ENCODE peak calls at places on chromosomes 2 and 18, in eight cellular contexts. One of them, this sample, is unnamed.

GRCh38 chr18:2715990-2716389 is 60.5 kb downstream of the SMCHD1 start:
- DNase-seq in DMS79 treated with DMSO at 0.1 percent for 48 hours: no peak
- DNase-seq in HFF-Myc: no peak
- DNase-seq in A172: no peak
- DNase-seq in RPMI7951: no peak
- DNase-seq in OCI-LY7: no peak
- DNase-seq in ACHN: no peak
- DNase-seq in NCI-H774: no peak
- DNase-seq in this sample: no peak

GRCh38 chr2:202950592-202950991 is 38.5 kb downstream of the CARF start:
- DNase-seq in DMS79 treated with DMSO at 0.1 percent for 48 hours: no peak
- DNase-seq in HFF-Myc: no peak
- DNase-seq in A172: no peak
- DNase-seq in RPMI7951: no peak
- DNase-seq in OCI-LY7: peak; percentile 13
- DNase-seq in ACHN: no peak
- DNase-seq in NCI-H774: no peak
- DNase-seq in this sample: peak; percentile 43

GRCh38 chr2:96800061-96800761 is 15.9 kb upstream of the CNNM3 start:
- DNase-seq in DMS79 treated with DMSO at 0.1 percent for 48 hours: no peak
- DNase-seq in HFF-Myc: no peak
- DNase-seq in A172: no peak
- DNase-seq in RPMI7951: no peak
- DNase-seq in OCI-LY7: no peak
- DNase-seq in ACHN: no peak
- DNase-seq in NCI-H774: no peak
- DNase-seq in this sample: no peak

GRCh38 chr2:230877737-230878598 is 13.2 kb downstream of the ITM2C start:
- DNase-seq in DMS79 treated with DMSO at 0.1 percent for 48 hours: no peak
- DNase-seq in HFF-Myc: no peak
- DNase-seq in A172: no peak
- DNase-seq in RPMI7951: no peak
- DNase-seq in OCI-LY7: no peak
- DNase-seq in ACHN: no peak
- DNase-seq in NCI-H774: no peak
- DNase-seq in this sample: no peak

GRCh38 chr18:59419386-59419785 is 60.3 kb upstream of the LMAN1 start:
- DNase-seq in DMS79 treated with DMSO at 0.1 percent for 48 hours: no peak
- DNase-seq in HFF-Myc: no peak
- DNase-seq in A172: no peak
- DNase-seq in RPMI7951: no peak
- DNase-seq in OCI-LY7: no peak
- DNase-seq in ACHN: no peak
- DNase-seq in NCI-H774: peak; percentile 30
- DNase-seq in this sample: no peak

GRCh38 chr2:85911836-85912692 is 23.3 kb upstream of the ST3GAL5 start:
- DNase-seq in DMS79 treated with DMSO at 0.1 percent for 48 hours: peak; percentile 50
- DNase-seq in HFF-Myc: no peak
- DNase-seq in A172: peak; percentile 83
- DNase-seq in RPMI7951: peak; percentile 94
- DNase-seq in OCI-LY7: no peak
- DNase-seq in ACHN: no peak
- DNase-seq in NCI-H774: no peak
- DNase-seq in this sample: no peak

GRCh38 chr18:8367217-8367988 is 241.8 kb upstream of the RAB12 start:
- DNase-seq in DMS79 treated with DMSO at 0.1 percent for 48 hours: peak; percentile 63
- DNase-seq in HFF-Myc: no peak
- DNase-seq in A172: no peak
- DNase-seq in RPMI7951: no peak
- DNase-seq in OCI-LY7: no peak
- DNase-seq in ACHN: peak; percentile 57
- DNase-seq in NCI-H774: peak; percentile 77
- DNase-seq in this sample: no peak

GRCh38 chr2:3637692-3638455 is 20.1 kb upstream of the ALLC start:
- DNase-seq in DMS79 treated with DMSO at 0.1 percent for 48 hours: no peak
- DNase-seq in HFF-Myc: no peak
- DNase-seq in A172: no peak
- DNase-seq in RPMI7951: no peak
- DNase-seq in OCI-LY7: no peak
- DNase-seq in ACHN: no peak
- DNase-seq in NCI-H774: no peak
- DNase-seq in this sample: no peak

GRCh38 chr18:48019557-48019956 is 89.1 kb upstream of the SMAD2 start:
- DNase-seq in DMS79 treated with DMSO at 0.1 percent for 48 hours: no peak
- DNase-seq in HFF-Myc: no peak
- DNase-seq in A172: no peak
- DNase-seq in RPMI7951: no peak
- DNase-seq in OCI-LY7: no peak
- DNase-seq in ACHN: no peak
- DNase-seq in NCI-H774: no peak
- DNase-seq in this sample: no peak

GRCh38 chr18:48667276-48668254 is 128.7 kb downstream of the CTIF start:
- DNase-seq in DMS79 treated with DMSO at 0.1 percent for 48 hours: peak; percentile 61
- DNase-seq in HFF-Myc: no peak
- DNase-seq in A172: peak; percentile 8
- DNase-seq in RPMI7951: peak; percentile 24
- DNase-seq in OCI-LY7: peak; percentile 27
- DNase-seq in ACHN: peak; percentile 16
- DNase-seq in NCI-H774: no peak
- DNase-seq in this sample: no peak

GRCh38 chr2:54090521-54091117 is 24.8 kb upstream of the ACYP2 start:
- DNase-seq in DMS79 treated with DMSO at 0.1 percent for 48 hours: no peak
- DNase-seq in HFF-Myc: no peak
- DNase-seq in A172: no peak
- DNase-seq in RPMI7951: no peak
- DNase-seq in OCI-LY7: no peak
- DNase-seq in ACHN: no peak
- DNase-seq in NCI-H774: no peak
- DNase-seq in this sample: no peak

GRCh38 chr2:18552351-18553077 is 7.9 kb downstream of the RDH14 start:
- DNase-seq in DMS79 treated with DMSO at 0.1 percent for 48 hours: no peak
- DNase-seq in HFF-Myc: no peak
- DNase-seq in A172: no peak
- DNase-seq in RPMI7951: no peak
- DNase-seq in OCI-LY7: no peak
- DNase-seq in ACHN: no peak
- DNase-seq in NCI-H774: no peak
- DNase-seq in this sample: no peak

GRCh38 chr2:19038096-19039015 is 320.1 kb downstream of the OSR1 start:
- DNase-seq in DMS79 treated with DMSO at 0.1 percent for 48 hours: no peak
- DNase-seq in HFF-Myc: peak; percentile 37
- DNase-seq in A172: peak; percentile 69
- DNase-seq in RPMI7951: peak; percentile 87
- DNase-seq in OCI-LY7: no peak
- DNase-seq in ACHN: peak; percentile 52
- DNase-seq in NCI-H774: no peak
- DNase-seq in this sample: peak; percentile 15

GRCh38 chr2:109086743-109087020 is 42.3 kb upstream of the SH3RF3 start:
- DNase-seq in DMS79 treated with DMSO at 0.1 percent for 48 hours: no peak
- DNase-seq in HFF-Myc: no peak
- DNase-seq in A172: no peak
- DNase-seq in RPMI7951: no peak
- DNase-seq in OCI-LY7: no peak
- DNase-seq in ACHN: no peak
- DNase-seq in NCI-H774: no peak
- DNase-seq in this sample: no peak

GRCh38 chr2:239220363-239220762 is 180.5 kb downstream of the HDAC4 start:
- DNase-seq in DMS79 treated with DMSO at 0.1 percent for 48 hours: no peak
- DNase-seq in HFF-Myc: no peak
- DNase-seq in A172: no peak
- DNase-seq in RPMI7951: no peak
- DNase-seq in OCI-LY7: no peak
- DNase-seq in ACHN: no peak
- DNase-seq in NCI-H774: no peak
- DNase-seq in this sample: no peak

GRCh38 chr2:212987492-212987891 is 163.9 kb downstream of the IKZF2 start:
- DNase-seq in DMS79 treated with DMSO at 0.1 percent for 48 hours: no peak
- DNase-seq in HFF-Myc: no peak
- DNase-seq in A172: no peak
- DNase-seq in RPMI7951: no peak
- DNase-seq in OCI-LY7: no peak
- DNase-seq in ACHN: no peak
- DNase-seq in NCI-H774: no peak
- DNase-seq in this sample: no peak

GRCh38 chr2:37985333-37985732 is 60.2 kb downstream of the RMDN2 start:
- DNase-seq in DMS79 treated with DMSO at 0.1 percent for 48 hours: no peak
- DNase-seq in HFF-Myc: no peak
- DNase-seq in A172: peak; percentile 13
- DNase-seq in RPMI7951: peak; percentile 69
- DNase-seq in OCI-LY7: no peak
- DNase-seq in ACHN: peak; percentile 14
- DNase-seq in NCI-H774: no peak
- DNase-seq in this sample: peak; percentile 27

GRCh38 chr2:150091896-150092295 is 395.6 kb downstream of the RND3 start:
- DNase-seq in DMS79 treated with DMSO at 0.1 percent for 48 hours: no peak
- DNase-seq in HFF-Myc: no peak
- DNase-seq in A172: no peak
- DNase-seq in RPMI7951: no peak
- DNase-seq in OCI-LY7: no peak
- DNase-seq in ACHN: no peak
- DNase-seq in NCI-H774: no peak
- DNase-seq in this sample: no peak

GRCh38 chr2:37829616-37830385 is 95.3 kb upstream of the RMDN2 start:
- DNase-seq in DMS79 treated with DMSO at 0.1 percent for 48 hours: peak; percentile 19
- DNase-seq in HFF-Myc: no peak
- DNase-seq in A172: no peak
- DNase-seq in RPMI7951: no peak
- DNase-seq in OCI-LY7: no peak
- DNase-seq in ACHN: no peak
- DNase-seq in NCI-H774: no peak
- DNase-seq in this sample: no peak

This sample was measured in RKO.